ENCODE peak calls at places on chromosomes 5 and 9, in five cellular contexts. T, K, G, C and L are unnamed samples.

GRCh38 chr5:74184649-74185048 is 455.9 kb downstream of the ENC1 start:
- DNase-seq in C (no peak), K (no peak), T (no peak), G (no peak), L (no peak)

GRCh38 chr5:72363146-72363802 is 43.1 kb downstream of the PTCD2 start:
- DNase-seq in T (no peak), G (peak; percentile 18), K (no peak), C (no peak), L (no peak)

GRCh38 chr9:100919526-100919925 is 109.0 kb upstream of the PLPPR1 start:
- DNase-seq in K (no peak), T (no peak), G (no peak), C (no peak), L (no peak)

GRCh38 chr9:92669527-92669889 is 423 bp downstream of the IPPK start:
- DNase-seq in K (no peak), C (no peak), T (peak; percentile 50), G (no peak), L (no peak)

GRCh38 chr5:8473827-8474568 is 605.0 kb downstream of the MTRR start:
- DNase-seq in K (no peak), G (no peak), C (no peak), T (no peak), L (no peak)

GRCh38 chr5:67257500-67257899 is 60.9 kb upstream of the CD180 start:
- DNase-seq in T (no peak), K (no peak), G (no peak), C (no peak), L (no peak)

GRCh38 chr5:95892784-95893354 is 68.8 kb downstream of the ELL2 start:
- DNase-seq in G (peak; percentile 37), T (peak; percentile 43), C (no peak), K (no peak), L (no peak)

GRCh38 chr5:143562935-143563334 is 159.4 kb upstream of the NR3C1 start:
- DNase-seq in G (no peak), K (no peak), C (no peak), T (no peak), L (no peak)

GRCh38 chr5:820245-820644 is 30.5 kb downstream of the ZDHHC11 start:
- DNase-seq in G (no peak), C (no peak), T (no peak), K (no peak), L (peak; percentile 10)

GRCh38 chr9:134366223-134367031 is 40.2 kb downstream of the RXRA start:
- DNase-seq in T (no peak), K (no peak), G (peak; percentile 22), C (no peak), L (no peak)

GRCh38 chr9:136170291-136170901 is 34.5 kb downstream of the LHX3 start:
- DNase-seq in G (peak; percentile 53), T (peak; percentile 71), K (peak; percentile 71), C (peak; percentile 55), L (no peak)

GRCh38 chr5:133703935-133704334 is 91.6 kb upstream of the FSTL4 start:
- DNase-seq in G (no peak), C (no peak), K (no peak), T (no peak), L (no peak)

GRCh38 chr5:154972476-154973080 is 31.7 kb downstream of the MRPL22 start:
- DNase-seq in C (no peak), T (peak; percentile 60), K (peak; percentile 23), G (peak; percentile 29), L (peak; percentile 23)

GRCh38 chr9:93931905-93932304 is 23.2 kb downstream of the BARX1 start:
- DNase-seq in K (no peak), C (no peak), T (no peak), G (no peak), L (no peak)

GRCh38 chr5:39430461-39430860 is 5.7 kb upstream of the DAB2 start:
- DNase-seq in T (no peak), C (no peak), K (no peak), G (no peak), L (no peak)

GRCh38 chr5:151741678-151742423 is 16.6 kb downstream of the ATOX1 start:
- DNase-seq in K (no peak), T (no peak), G (no peak), C (no peak), L (no peak)

GRCh38 chr9:116345393-116345792 is 191.8 kb downstream of the PAPPA start:
- DNase-seq in T (no peak), K (no peak), G (no peak), C (no peak), L (no peak)

GRCh38 chr5:88388476-88389170 is 120.0 kb upstream of the TMEM161B start:
- DNase-seq in G (no peak), T (no peak), C (no peak), K (no peak), L (no peak)

GRCh38 chr5:137498301-137498735 is 808 bp downstream of the SPOCK1 start:
- DNase-seq in C (no peak), T (peak; percentile 48), K (peak; percentile 26), G (no peak), L (no peak)

GRCh38 chr5:149464796-149465489 is 85.9 kb upstream of the IL17B start:
- DNase-seq in T (no peak), K (no peak), G (no peak), C (no peak), L (no peak)

GRCh38 chr5:142110046-142110531 is 1.5 kb downstream of the NDFIP1 start:
- DNase-seq in K (no peak), T (no peak), C (no peak), G (no peak), L (peak; percentile 22)

GRCh38 chr5:71684309-71684708 is 34.8 kb upstream of the CARTPT start:
- DNase-seq in G (no peak), C (no peak), K (no peak), T (no peak), L (no peak)

GRCh38 chr5:14153932-14154646 is 10.9 kb downstream of the TRIO start:
- DNase-seq in K (no peak), T (peak; percentile 52), G (peak; percentile 75), C (no peak), L (no peak)

GRCh38 chr5:2369178-2369577 is 382.3 kb downstream of the IRX2 start:
- DNase-seq in T (no peak), K (no peak), G (no peak), C (no peak), L (no peak)

GRCh38 chr9:134784612-134785305 is 95.9 kb upstream of the FCN2 start:
- DNase-seq in C (no peak), T (no peak), G (no peak), K (no peak), L (no peak)